ENCODE peak calls at places on chromosome 21, in nine cellular contexts. Z is suprapubic skin, R is tibial nerve, Y is ovary, L is stomach, C is transverse colon, F is SK-N-SH, N is GM12878, O is HepG2. E is an unnamed sample.

GRCh38 chr21:27721675-27722074 is 754.8 kb upstream of the ADAMTS5 start:
- DNase-seq in Z (no peak), R (no peak), Y (no peak), L (no peak), C (no peak), F (no peak), N (no peak), O (no peak), E (no peak)

GRCh38 chr21:44002511-44002910 is 9.6 kb upstream of the TRAPPC10 start:
- DNase-seq in Z (no peak), R (no peak), Y (no peak), L (no peak), C (no peak), F (no peak), N (no peak), O (no peak), E (no peak)

GRCh38 chr21:29938968-29939858 is 583 bp downstream of the GRIK1 start:
- DNase-seq in Z (no peak), R (no peak), Y (no peak), L (no peak), C (no peak), F (peak; percentile 11), N (no peak), O (no peak), E (peak; percentile 59)

GRCh38 chr21:37208056-37208705 is 59.0 kb downstream of the VPS26C start:
- DNase-seq in Z (no peak), R (peak; percentile 37), Y (no peak), L (peak; percentile 62), C (peak; percentile 51), F (peak; percentile 56), N (peak; percentile 68), O (peak; percentile 13), E (no peak)

GRCh38 chr21:46478910-46479309 is 20.2 kb downstream of the DIP2A start:
- DNase-seq in Z (no peak), R (no peak), Y (no peak), L (no peak), C (no peak), F (no peak), N (no peak), O (no peak), E (no peak)

GRCh38 chr21:26115899-26116298 is 54.7 kb downstream of the APP start:
- DNase-seq in Z (no peak), R (no peak), Y (no peak), L (no peak), C (no peak), F (no peak), N (no peak), O (no peak), E (no peak)

GRCh38 chr21:46000731-46001641 is 19.4 kb downstream of the COL6A1 start:
- DNase-seq in Z (peak; percentile 79), R (peak; percentile 15), Y (peak; percentile 66), L (peak; percentile 24), C (peak; percentile 11), F (no peak), N (no peak), O (no peak), E (peak; percentile 87)

GRCh38 chr21:39924577-39925308 is 57.5 kb downstream of the PCP4 start:
- DNase-seq in Z (no peak), R (no peak), Y (no peak), L (no peak), C (no peak), F (no peak), N (no peak), O (no peak), E (no peak)

GRCh38 chr21:28804089-28804670 is 188.5 kb downstream of the LTN1 start:
- DNase-seq in Z (no peak), R (no peak), Y (no peak), L (no peak), C (no peak), F (no peak), N (no peak), O (no peak), E (no peak)

GRCh38 chr21:45443595-45444181 is 38.7 kb downstream of the COL18A1 start:
- DNase-seq in Z (no peak), R (no peak), Y (peak; percentile 28), L (no peak), C (no peak), F (no peak), N (no peak), O (no peak), E (no peak)

GRCh38 chr21:38219049-38219628 is 37.7 kb upstream of the KCNJ15 start:
- DNase-seq in Z (peak; percentile 87), R (peak; percentile 46), Y (peak; percentile 45), L (peak; percentile 83), C (peak; percentile 74), F (peak; percentile 58), N (no peak), O (peak; percentile 48), E (peak; percentile 84)

GRCh38 chr21:31606081-31606874 is 53.2 kb upstream of the SOD1 start:
- DNase-seq in Z (no peak), R (no peak), Y (no peak), L (no peak), C (no peak), F (no peak), N (no peak), O (no peak), E (no peak)

DNA sequence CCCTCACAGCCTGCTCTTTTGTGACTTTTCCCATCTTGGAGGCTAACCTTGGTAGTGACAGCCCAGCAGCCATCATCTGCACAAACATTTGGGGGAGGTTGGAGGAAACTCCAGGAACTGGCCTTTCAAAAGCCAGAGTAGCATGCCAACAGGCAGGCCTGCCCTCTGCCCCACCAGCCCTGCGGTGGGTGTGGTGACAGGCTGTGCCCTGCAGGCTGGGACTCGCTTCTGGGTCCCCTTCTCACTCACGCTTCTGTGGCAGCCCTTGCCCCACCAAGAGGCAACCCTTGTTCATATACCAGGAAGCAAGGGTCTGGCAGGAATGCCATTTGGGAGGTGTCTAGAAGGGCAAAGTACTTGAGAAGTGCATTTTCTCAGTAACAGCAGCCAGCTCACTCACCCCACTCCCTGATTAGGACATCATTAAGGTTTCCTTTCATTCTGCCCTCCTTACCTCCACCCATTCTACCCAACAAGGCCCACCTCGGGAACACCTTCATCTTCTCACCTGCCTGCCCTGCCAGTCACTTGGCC is 20.8 kb upstream of the FAM3B start:
- DNase-seq in Z (no peak), R (no peak), Y (no peak), L (peak; percentile 39), C (peak; percentile 27), F (no peak), N (no peak), O (no peak), E (no peak)
- H3K27me3 ChIP-seq in Z (peaks cover 12% of the 10 kb centered on the region), R (peaks cover 27% of the 10 kb centered on the region), Y (no peaks in the 10 kb centered on the region), L (no peaks in the 10 kb centered on the region), C (peaks cover 35% of the 10 kb centered on the region), F (peaks cover 9% of the 10 kb centered on the region), N (no peaks in the 10 kb centered on the region), O (no peaks in the 10 kb centered on the region), E (peaks cover 8% of the 10 kb centered on the region)

GRCh38 chr21:34034369-34035014 is 38.9 kb upstream of the MRPS6 start:
- DNase-seq in Z (no peak), R (no peak), Y (no peak), L (no peak), C (no peak), F (no peak), N (no peak), O (peak; percentile 43), E (no peak)

GRCh38 chr21:34037009-34037408 is 36.4 kb upstream of the MRPS6 start:
- DNase-seq in Z (no peak), R (no peak), Y (no peak), L (no peak), C (no peak), F (no peak), N (no peak), O (no peak), E (no peak)

GRCh38 chr21:34035619-34036354 is 37.6 kb upstream of the MRPS6 start:
- DNase-seq in Z (no peak), R (no peak), Y (no peak), L (no peak), C (no peak), F (no peak), N (no peak), O (no peak), E (no peak)

GRCh38 chr21:34039678-34040382 is 33.5 kb upstream of the MRPS6 start:
- DNase-seq in Z (no peak), R (no peak), Y (no peak), L (no peak), C (no peak), F (no peak), N (no peak), O (no peak), E (no peak)

DNA sequence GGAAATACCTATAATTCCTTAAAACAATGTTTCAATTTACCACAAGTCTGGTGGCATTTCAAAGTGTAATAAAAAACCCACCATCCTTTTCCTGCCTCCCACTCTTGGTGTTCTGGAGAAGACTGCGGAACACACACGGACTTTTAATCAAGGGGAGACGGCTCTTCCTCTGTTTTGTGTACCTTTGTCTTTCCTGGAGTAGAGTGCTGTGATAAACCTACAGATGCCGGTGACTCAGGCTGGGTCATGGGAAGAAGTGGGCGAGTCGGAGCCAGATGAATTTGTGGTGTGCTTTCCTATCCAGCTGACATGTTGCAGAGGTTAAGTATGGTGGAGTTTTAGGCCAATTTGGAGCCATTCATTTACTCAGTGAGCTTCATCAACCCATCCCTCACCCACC is 35.9 kb upstream of the MRPS6 start:
- DNase-seq in Z (no peak), R (no peak), Y (no peak), L (no peak), C (no peak), F (no peak), N (no peak), O (no peak), E (no peak)
- TF ChIP-seq EP300 in Z (no peak), R (no peak), Y (no peak), L (no peak), C (no peak), F (no peak), N (no peak), O (no peak), E (no peak)

GRCh38 chr21:42758721-42759593 is 105.5 kb downstream of the PDE9A start:
- DNase-seq in Z (no peak), R (no peak), Y (no peak), L (no peak), C (no peak), F (no peak), N (no peak), O (no peak), E (no peak)
- H3K27me3 ChIP-seq in Z (peaks cover 13% of the 10 kb centered on the region), R (no peaks in the 10 kb centered on the region), Y (no peaks in the 10 kb centered on the region), L (no peaks in the 10 kb centered on the region), C (no peaks in the 10 kb centered on the region), F (no peaks in the 10 kb centered on the region), N (peaks cover 4% of the 10 kb centered on the region), O (no peaks in the 10 kb centered on the region), E (no peaks in the 10 kb centered on the region)

GRCh38 chr21:15211491-15212133 is 146.8 kb upstream of the NRIP1 start:
- DNase-seq in Z (no peak), R (no peak), Y (no peak), L (no peak), C (no peak), F (no peak), N (no peak), O (peak; percentile 97), E (no peak)

GRCh38 chr21:15208787-15209186 is 144.0 kb upstream of the NRIP1 start:
- DNase-seq in Z (no peak), R (no peak), Y (no peak), L (no peak), C (no peak), F (no peak), N (no peak), O (no peak), E (no peak)

GRCh38 chr21:15210235-15210678 is 145.5 kb upstream of the NRIP1 start:
- DNase-seq in Z (no peak), R (peak; percentile 50), Y (no peak), L (peak; percentile 57), C (peak; percentile 39), F (no peak), N (no peak), O (peak; percentile 92), E (peak; percentile 71)

GRCh38 chr21:15209224-15209623 is 144.4 kb upstream of the NRIP1 start:
- DNase-seq in Z (no peak), R (no peak), Y (no peak), L (no peak), C (no peak), F (no peak), N (no peak), O (no peak), E (no peak)

GRCh38 chr21:15212214-15212613 is 147.4 kb upstream of the NRIP1 start:
- DNase-seq in Z (no peak), R (no peak), Y (no peak), L (no peak), C (no peak), F (no peak), N (no peak), O (no peak), E (no peak)
- TF ChIP-seq EP300 in Z (no peak), R (no peak), Y (no peak), L (no peak), C (no peak), F (no peak), N (no peak), O (no peak), E (no peak)